ENCODE peak calls at places on chromosome 10, in six cellular contexts. I is WTC11, O is transverse colon, M is AG10803, Q is psoas muscle, C is spleen. H is an unnamed sample.

GRCh38 chr10:122239578-122240257 is 31.4 kb upstream of the BTBD16 start:
- DNase-seq in I (no peak), Q (no peak), M (peak), O (no peak), C (peak), H (no peak)

GRCh38 chr10:86648706-86649426 is 5.5 kb upstream of the OPN4 start:
- DNase-seq in O (peak), M (peak), C (peak), Q (peak), I (no peak), H (no peak)

GRCh38 chr10:117441812-117442443 is 66.7 kb upstream of the PDZD8 start:
- DNase-seq in Q (no peak), M (peak), O (no peak), I (no peak), C (peak), H (peak)

GRCh38 chr10:59575269-59575668 is 134.4 kb downstream of the SLC16A9 start:
- DNase-seq in Q (no peak), M (no peak), C (no peak), O (no peak), I (no peak), H (no peak)

GRCh38 chr10:100186813-100187212 is 984 bp upstream of the ERLIN1 start:
- DNase-seq in M (no peak), Q (peak), C (peak), O (no peak), I (peak), H (no peak)

GRCh38 chr10:60258429-60258797 is 131.3 kb downstream of the ANK3 start:
- DNase-seq in O (no peak), Q (no peak), I (no peak), M (no peak), C (no peak), H (no peak)

GRCh38 chr10:119395287-119396007 is 147.1 kb downstream of the RGS10 start:
- DNase-seq in I (peak), Q (peak), M (no peak), C (peak), O (no peak), H (peak)

GRCh38 chr10:21526952-21527633 is 1.6 kb upstream of the SKIDA1 start:
- DNase-seq in M (peak), I (peak), Q (peak), O (peak), C (peak), H (no peak)

GRCh38 chr10:122468923-122469781 is 7.8 kb downstream of the HTRA1 start:
- DNase-seq in I (no peak), Q (no peak), O (no peak), C (peak), M (peak), H (peak)

GRCh38 chr10:53422223-53422888 is 649.8 kb upstream of the MBL2 start:
- DNase-seq in M (no peak), Q (no peak), O (no peak), I (no peak), C (no peak), H (no peak)

GRCh38 chr10:129898701-129899563 is 65.1 kb downstream of the EBF3 start:
- DNase-seq in C (no peak), Q (peak), I (no peak), O (no peak), M (no peak), H (no peak)

GRCh38 chr10:64547168-64547567 is 1026.0 kb downstream of the REEP3 start:
- DNase-seq in C (no peak), Q (no peak), M (no peak), I (no peak), O (no peak), H (no peak)

GRCh38 chr10:88866454-88866853 is 13.6 kb upstream of the STAMBPL1 start:
- DNase-seq in M (no peak), O (no peak), Q (no peak), C (no peak), I (no peak), H (no peak)

GRCh38 chr10:79152423-79152817 is 83.7 kb downstream of the ZMIZ1 start:
- DNase-seq in O (no peak), M (peak), Q (no peak), I (no peak), C (no peak), H (no peak)

GRCh38 chr10:133258818-133259602 is 17.7 kb downstream of the ADAM8 start:
- DNase-seq in I (no peak), Q (peak), M (peak), C (peak), O (peak), H (peak)

GRCh38 chr10:131056781-131057180 is 254.7 kb downstream of the TCERG1L start:
- DNase-seq in M (no peak), Q (no peak), I (no peak), C (peak), O (no peak), H (no peak)

GRCh38 chr10:23412223-23412622 is 26.7 kb upstream of the OTUD1 start:
- DNase-seq in Q (no peak), M (peak), O (no peak), C (no peak), I (no peak), H (peak)

GRCh38 chr10:50968386-50969091 is 83.1 kb upstream of the A1CF start:
- DNase-seq in Q (no peak), O (no peak), C (no peak), M (peak), I (no peak), H (no peak)

GRCh38 chr10:88118769-88119559 is 255.5 kb downstream of the PTEN start:
- DNase-seq in C (no peak), Q (no peak), I (no peak), M (no peak), O (no peak), H (no peak)

GRCh38 chr10:125521721-125522680 is 161.0 kb downstream of the TEX36 start:
- DNase-seq in C (no peak), I (peak), M (no peak), Q (no peak), O (no peak), H (no peak)

GRCh38 chr10:33136271-33136670 is 178.2 kb upstream of the ITGB1 start:
- DNase-seq in I (no peak), M (peak), Q (no peak), O (no peak), C (no peak), H (no peak)

GRCh38 chr10:45581497-45582385 is 90.8 kb downstream of the ZFAND4 start:
- DNase-seq in C (no peak), M (no peak), O (no peak), Q (no peak), I (no peak), H (no peak)

GRCh38 chr10:6202684-6203330 is at the start of gene PFKFB3:
- DNase-seq in I (peak), C (peak), O (peak), Q (peak), M (peak), H (peak)

GRCh38 chr10:100562806-100563293 is 27.1 kb downstream of the HIF1AN start:
- DNase-seq in O (no peak), M (peak), C (no peak), Q (no peak), I (peak), H (no peak)

GRCh38 chr10:97229322-97229721 is 43.6 kb upstream of the SLIT1 start:
- DNase-seq in M (no peak), Q (no peak), O (no peak), C (no peak), I (no peak), H (no peak)

GRCh38 chr10:97224483-97225435 is 39.0 kb upstream of the SLIT1 start:
- DNase-seq in O (no peak), Q (no peak), I (no peak), C (no peak), M (no peak), H (no peak)

GRCh38 chr10:97228130-97228774 is 42.5 kb upstream of the SLIT1 start:
- DNase-seq in I (no peak), O (no peak), C (no peak), M (no peak), Q (no peak), H (no peak)

GRCh38 chr10:97228775-97229157 is 43.0 kb upstream of the SLIT1 start:
- DNase-seq in I (no peak), Q (no peak), M (no peak), C (no peak), O (no peak), H (no peak)

GRCh38 chr10:97226398-97226797 is 40.6 kb upstream of the SLIT1 start:
- DNase-seq in C (no peak), M (no peak), O (no peak), Q (no peak), I (no peak), H (no peak)
- TF ChIP-seq CTCF in C (no peak), M (no peak), O (no peak), Q (no peak), I (no peak), H (no peak)

GRCh38 chr10:101616415-101617101 is 28.4 kb downstream of the DPCD start:
- DNase-seq in C (peak), M (no peak), O (no peak), Q (no peak), I (no peak), H (no peak)

GRCh38 chr10:101617102-101617823 is 29.1 kb downstream of the DPCD start:
- DNase-seq in M (no peak), Q (no peak), O (no peak), I (no peak), C (peak), H (no peak)

GRCh38 chr10:101618871-101619270 is 30.8 kb downstream of the DPCD start:
- DNase-seq in O (no peak), C (peak), I (no peak), Q (no peak), M (no peak), H (no peak)

GRCh38 chr10:101619983-101620382 is 31.9 kb downstream of the DPCD start:
- DNase-seq in I (no peak), M (no peak), Q (no peak), C (peak), O (no peak), H (no peak)

DNA sequence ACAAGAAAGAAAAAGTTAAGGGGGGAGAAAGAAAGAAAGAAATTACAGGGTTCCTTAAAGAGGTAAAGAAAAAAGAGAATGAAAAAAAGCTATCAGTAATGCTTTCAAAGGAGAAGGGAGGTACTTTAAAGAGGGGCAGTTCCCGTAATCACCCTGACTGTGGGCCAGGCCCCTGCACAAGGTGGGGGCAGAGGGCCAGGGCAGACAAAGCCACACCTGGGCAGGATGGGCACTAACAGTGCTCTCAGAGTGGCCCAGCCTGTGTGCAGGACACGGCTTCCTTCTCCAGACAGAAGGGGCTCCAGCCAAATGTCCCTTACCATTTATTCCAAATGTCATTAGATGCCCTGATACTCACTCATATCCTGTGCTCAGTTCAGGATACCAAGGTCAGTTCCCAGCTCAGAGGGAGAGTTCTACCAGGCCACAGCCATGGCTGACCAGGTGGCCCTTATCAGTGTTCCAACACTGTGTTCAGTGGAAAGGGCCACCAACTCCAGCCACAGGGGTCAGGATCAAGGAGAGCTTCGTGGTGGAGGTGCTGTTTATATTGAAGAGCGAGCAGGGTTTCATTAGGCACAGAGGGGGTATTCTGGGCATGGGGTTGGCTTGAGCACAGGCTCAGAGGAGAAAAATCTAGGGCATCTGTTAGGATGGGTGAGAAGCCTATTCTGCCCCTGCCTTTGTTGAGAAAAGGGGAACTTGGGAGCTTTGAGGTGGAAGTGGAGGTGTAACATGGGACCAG is 29.9 kb downstream of the DPCD start:
- DNase-seq in M (no peak), O (no peak), I (no peak), C (peak), Q (no peak), H (no peak)
- TF ChIP-seq CTCF in M (no peak), O (no peak), I (no peak), C (no peak), Q (no peak), H (no peak)

GRCh38 chr10:127458829-127459228 is 90.3 kb upstream of the NPS start:
- DNase-seq in C (no peak), M (no peak), Q (no peak), O (no peak), I (no peak), H (no peak)

GRCh38 chr10:127453706-127454105 is 95.4 kb upstream of the NPS start:
- DNase-seq in I (no peak), M (no peak), Q (no peak), O (no peak), C (no peak), H (no peak)

GRCh38 chr10:127452568-127452967 is 96.5 kb upstream of the NPS start:
- DNase-seq in C (no peak), O (no peak), Q (no peak), I (no peak), M (no peak), H (no peak)

GRCh38 chr10:127458171-127458810 is 90.8 kb upstream of the NPS start:
- DNase-seq in C (no peak), O (no peak), M (no peak), Q (no peak), I (no peak), H (no peak)

GRCh38 chr10:127456122-127456521 is 93.0 kb upstream of the NPS start:
- DNase-seq in C (no peak), M (no peak), O (no peak), I (no peak), Q (no peak), H (no peak)
- TF ChIP-seq CTCF in C (no peak), M (no peak), O (no peak), I (no peak), Q (no peak), H (no peak)

GRCh38 chr10:94225589-94225988 is 137.2 kb downstream of the NOC3L start:
- DNase-seq in M (peak), O (no peak), I (peak), C (no peak), Q (no peak), H (no peak)
- TF ChIP-seq CTCF in M (peak), O (no peak), I (no peak), C (peak), Q (peak), H (no peak)

GRCh38 chr10:8400151-8400550 is 345.7 kb downstream of the GATA3 start:
- DNase-seq in I (no peak), Q (no peak), C (no peak), O (no peak), M (no peak), H (no peak)
- TF ChIP-seq CTCF in I (no peak), Q (no peak), C (no peak), O (no peak), M (no peak), H (no peak)

GRCh38 chr10:121236621-121237020 is 361.6 kb downstream of the FGFR2 start:
- DNase-seq in C (no peak), M (no peak), I (no peak), Q (no peak), O (no peak), H (no peak)

GRCh38 chr10:121240011-121240410 is 358.2 kb downstream of the FGFR2 start:
- DNase-seq in Q (no peak), M (no peak), O (peak), I (no peak), C (no peak), H (no peak)

GRCh38 chr10:121235692-121236091 is 362.6 kb downstream of the FGFR2 start:
- DNase-seq in M (no peak), C (no peak), O (peak), I (no peak), Q (no peak), H (no peak)

GRCh38 chr10:121240556-121240955 is 357.7 kb downstream of the FGFR2 start:
- DNase-seq in M (no peak), I (no peak), O (peak), C (no peak), Q (no peak), H (no peak)

DNA sequence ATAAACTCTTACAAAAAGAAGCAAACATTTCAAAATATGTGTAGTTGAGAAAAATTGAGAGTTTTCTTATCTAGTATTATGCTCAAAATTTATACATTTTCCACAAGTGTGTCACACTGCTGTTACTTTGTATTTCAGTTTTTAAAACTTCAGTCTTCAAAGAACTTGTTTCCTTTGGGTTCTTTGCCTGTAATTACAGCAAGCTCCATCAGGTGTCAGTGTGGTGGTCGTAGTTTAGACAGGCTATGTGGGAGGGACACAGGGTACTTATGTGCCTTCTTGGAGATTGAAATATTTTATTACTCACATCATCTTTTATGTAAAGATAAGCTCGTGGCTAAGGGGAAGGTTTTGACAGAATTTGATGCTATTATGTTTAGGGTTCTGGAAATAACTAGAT is 360.5 kb downstream of the FGFR2 start:
- DNase-seq in O (no peak), C (no peak), M (no peak), I (no peak), Q (no peak), H (no peak)
- TF ChIP-seq CTCF in O (peak), C (no peak), M (peak), I (no peak), Q (no peak), H (no peak)

GRCh38 chr10:110170142-110170887 is 37.1 kb upstream of the MXI1 start:
- DNase-seq in C (peak), I (no peak), Q (no peak), O (no peak), M (no peak), H (no peak)
- TF ChIP-seq CTCF in C (no peak), I (no peak), Q (no peak), O (no peak), M (no peak), H (no peak)

GRCh38 chr10:127906548-127907377 is at the start of gene PTPRE:
- DNase-seq in C (peak), O (peak), M (peak), I (peak), Q (peak), H (peak)
- TF ChIP-seq CTCF in C (peak), O (peak), M (peak), I (peak), Q (peak), H (peak)

GRCh38 chr10:81081887-81082620 is 544.4 kb downstream of the SH2D4B start:
- DNase-seq in C (no peak), M (no peak), O (no peak), Q (no peak), I (peak), H (no peak)
- TF ChIP-seq CTCF in C (no peak), M (no peak), O (no peak), Q (no peak), I (no peak), H (no peak)